ENCODE peak calls at places on chromosomes 7 and 10, in four cellular contexts. D is prostate gland, U is PC-9, L is Peyer's patch. X is an unnamed sample.

GRCh38 chr7:121081327-121081936 is 92.9 kb downstream of the CPED1 start:
- DNase-seq in D (no peak), L (no peak), U (peak; percentile 65), X (no peak)

GRCh38 chr10:51113007-51113406 is 38.7 kb downstream of the PRKG1 start:
- DNase-seq in L (no peak), D (no peak), U (no peak), X (no peak)

GRCh38 chr7:156731651-156732050 is 91.1 kb downstream of the RNF32 start:
- DNase-seq in L (no peak), D (no peak), U (no peak), X (no peak)

GRCh38 chr10:64350665-64351064 is 829.5 kb downstream of the REEP3 start:
- DNase-seq in L (no peak), U (no peak), D (no peak), X (no peak)

GRCh38 chr7:111138196-111138569 is 47.3 kb downstream of the LRRN3 start:
- DNase-seq in D (peak; percentile 12), L (peak; percentile 41), U (peak; percentile 43), X (peak; percentile 78)

GRCh38 chr10:13404791-13405190 is 56.7 kb upstream of the SEPHS1 start:
- DNase-seq in U (no peak), D (no peak), L (no peak), X (no peak)

GRCh38 chr10:33808475-33808874 is 474.0 kb upstream of the NRP1 start:
- DNase-seq in U (no peak), L (no peak), D (no peak), X (no peak)

GRCh38 chr7:149885191-149886017 is 11.6 kb downstream of the ATP6V0E2 start:
- DNase-seq in D (peak; percentile 3), U (no peak), L (no peak), X (peak; percentile 71)

GRCh38 chr7:139739863-139740597 is 37.8 kb downstream of the HIPK2 start:
- DNase-seq in L (no peak), D (peak; percentile 52), U (no peak), X (no peak)

GRCh38 chr7:6242561-6242960 is 29.9 kb downstream of the CYTH3 start:
- DNase-seq in D (no peak), L (no peak), U (no peak), X (no peak)

GRCh38 chr10:108801775-108802516 is 1121.4 kb downstream of the XPNPEP1 start:
- DNase-seq in D (no peak), U (no peak), L (no peak), X (no peak)

GRCh38 chr7:134062460-134062859 is 64.7 kb upstream of the LRGUK start:
- DNase-seq in D (no peak), L (no peak), U (no peak), X (no peak)

GRCh38 chr10:131902211-131902610 is 1.4 kb downstream of the PPP2R2D start:
- DNase-seq in L (no peak), U (no peak), D (no peak), X (peak; percentile 43)
- H3K4me3 ChIP-seq in L (no peak overlapping the region), U (peak overlapping the region; percentile 79), D (peak overlapping the region; percentile 77), X (peak overlapping the region; percentile 66)

GRCh38 chr7:118264836-118265235 is 40.3 kb downstream of the ANKRD7 start:
- DNase-seq in L (no peak), D (no peak), U (no peak), X (no peak)

DNA sequence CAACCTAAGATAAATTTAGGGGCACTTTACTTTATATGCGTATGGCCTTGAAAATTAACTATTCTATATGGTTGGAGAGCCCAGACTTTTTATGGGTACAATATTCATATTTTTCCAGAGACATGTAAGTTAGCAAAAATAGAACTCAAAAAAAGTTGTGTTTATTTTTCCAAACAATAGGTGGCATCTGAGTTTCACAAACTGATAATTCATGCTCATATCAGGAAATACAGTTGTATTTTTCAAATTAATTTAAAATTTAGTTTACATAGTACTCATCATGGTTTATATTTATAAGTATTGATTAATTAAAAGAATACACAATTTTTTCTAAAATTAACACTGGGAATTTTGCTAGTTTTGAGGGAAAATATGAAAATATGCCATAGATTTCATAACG is 34.6 kb downstream of the ANKRD7 start:
- DNase-seq in D (no peak), U (no peak), L (no peak), X (no peak)
- TF ChIP-seq CTCF in D (no peak), U (peak; percentile 25), L (no peak), X (no peak)

GRCh38 chr7:142733271-142733670 is 16.0 kb upstream of the PRSS1 start:
- DNase-seq in U (no peak), L (no peak), D (no peak), X (no peak)
- H3K27ac ChIP-seq in U (no peak overlapping the region), L (no peak overlapping the region), D (no peak overlapping the region), X (no peak overlapping the region)

DNA sequence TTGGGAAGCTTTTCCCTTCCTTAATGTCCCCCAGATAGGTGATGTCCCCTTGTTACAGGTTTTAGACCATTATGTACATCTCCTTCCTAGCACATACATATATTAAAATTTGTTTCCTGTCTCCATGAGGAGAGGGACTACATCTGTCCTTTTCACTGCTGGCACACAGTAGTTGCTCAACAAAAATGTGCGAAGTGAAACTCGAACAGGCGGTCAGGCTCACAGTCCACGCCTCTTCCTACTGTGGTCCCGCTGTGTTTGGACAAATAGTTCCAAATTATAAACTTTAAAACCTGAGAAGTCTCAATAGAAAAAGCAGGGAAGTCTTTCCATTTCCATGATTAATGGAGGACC is 1.2 kb upstream of the HHEX start:
- DNase-seq in U (no peak), D (no peak), L (no peak), X (no peak)
- H3K4me3 ChIP-seq in U (no peak overlapping the region), D (peak overlapping the region; percentile 50), L (peak overlapping the region; percentile 86), X (no peak overlapping the region)

GRCh38 chr10:14560794-14561765 is 213.6 kb downstream of the FAM107B start:
- DNase-seq in D (no peak), U (no peak), L (no peak), X (no peak)

GRCh38 chr10:14562615-14563214 is 212.0 kb downstream of the FAM107B start:
- DNase-seq in U (no peak), D (no peak), L (no peak), X (no peak)

GRCh38 chr10:14558025-14558424 is 216.7 kb downstream of the FAM107B start:
- DNase-seq in D (no peak), U (no peak), L (no peak), X (no peak)

GRCh38 chr10:14562197-14562596 is 212.5 kb downstream of the FAM107B start:
- DNase-seq in D (no peak), L (no peak), U (no peak), X (no peak)

DNA sequence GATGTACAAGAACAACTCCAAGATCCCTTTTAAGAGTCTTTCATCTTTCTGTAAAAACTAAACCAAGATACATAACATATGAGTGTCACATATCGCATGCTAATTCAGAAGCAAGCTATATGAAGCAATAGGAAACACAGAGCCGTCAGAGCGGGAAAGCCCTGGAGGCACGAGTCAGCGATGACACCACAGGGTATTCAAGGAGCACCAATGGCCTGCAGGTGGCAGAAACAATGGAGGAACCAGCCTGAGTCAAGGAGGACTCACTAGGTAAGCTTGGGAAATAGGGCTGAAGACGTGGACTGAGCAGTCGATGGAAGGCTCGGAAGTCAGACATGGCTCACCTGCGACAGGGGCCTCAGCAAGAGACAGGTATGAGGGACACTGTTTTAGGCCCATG is 214.4 kb downstream of the FAM107B start:
- DNase-seq in D (no peak), U (peak; percentile 91), L (no peak), X (no peak)
- TF ChIP-seq CTCF in D (no peak), U (peak; percentile 42), L (peak; percentile 51), X (no peak)

DNA sequence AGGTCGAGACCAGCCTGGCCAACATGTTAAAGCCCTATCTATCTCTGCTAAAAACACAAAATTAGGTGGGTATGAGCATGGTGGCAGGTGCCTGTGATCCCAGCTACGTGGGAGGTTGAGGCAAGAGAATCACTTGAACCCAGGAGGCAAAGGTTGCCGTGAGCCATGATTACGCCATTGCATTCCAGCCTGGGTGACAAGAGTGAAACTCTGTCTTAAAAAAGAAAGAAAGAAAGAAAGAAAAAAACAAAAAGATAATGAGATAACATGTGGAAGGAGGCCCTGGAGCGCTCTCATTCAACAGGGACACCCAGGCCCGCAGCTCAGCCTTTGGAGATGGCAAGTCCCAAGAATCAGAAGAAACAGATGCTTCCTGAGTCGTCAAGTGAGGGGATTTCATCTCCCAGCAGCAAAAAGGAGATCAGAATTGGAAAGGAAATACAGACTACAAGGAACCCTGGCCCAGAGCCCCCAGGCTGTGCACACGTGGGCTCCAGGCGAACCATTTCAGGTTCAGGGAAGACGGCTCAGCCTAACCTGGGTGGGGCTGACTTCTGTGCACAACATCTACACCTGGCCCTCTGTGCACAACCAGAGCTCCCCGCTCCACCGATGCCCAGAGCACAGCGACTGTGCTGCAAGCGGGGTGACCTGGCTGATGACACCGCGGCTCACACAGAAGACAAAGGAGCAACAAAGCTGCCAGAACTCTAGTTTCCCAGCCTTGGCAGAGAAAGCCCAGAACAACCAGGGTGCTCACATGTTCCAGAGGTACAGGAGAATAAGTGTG is 33.2 kb downstream of the GNA12 start:
- DNase-seq in D (no peak), L (no peak), U (no peak), X (no peak)
- H3K27ac ChIP-seq in D (no peak overlapping the region), L (peak overlapping the region; percentile 45), U (peak overlapping the region; percentile 54), X (no peak overlapping the region)

GRCh38 chr10:88981435-88981834 is 9.2 kb upstream of the FAS start:
- DNase-seq in U (no peak), D (no peak), L (no peak), X (no peak)

GRCh38 chr10:88984525-88984924 is 6.1 kb upstream of the FAS start:
- DNase-seq in L (no peak), D (no peak), U (no peak), X (no peak)

GRCh38 chr10:88983939-88984338 is 6.7 kb upstream of the FAS start:
- DNase-seq in U (no peak), D (no peak), L (no peak), X (no peak)

GRCh38 chr10:88982360-88982759 is 8.2 kb upstream of the FAS start:
- DNase-seq in U (no peak), D (no peak), L (no peak), X (no peak)

GRCh38 chr10:88983206-88983605 is 7.4 kb upstream of the FAS start:
- DNase-seq in L (no peak), U (no peak), D (no peak), X (no peak)
- H3K4me3 ChIP-seq in L (no peak overlapping the region), U (no peak overlapping the region), D (no peak overlapping the region), X (no peak overlapping the region)

DNA sequence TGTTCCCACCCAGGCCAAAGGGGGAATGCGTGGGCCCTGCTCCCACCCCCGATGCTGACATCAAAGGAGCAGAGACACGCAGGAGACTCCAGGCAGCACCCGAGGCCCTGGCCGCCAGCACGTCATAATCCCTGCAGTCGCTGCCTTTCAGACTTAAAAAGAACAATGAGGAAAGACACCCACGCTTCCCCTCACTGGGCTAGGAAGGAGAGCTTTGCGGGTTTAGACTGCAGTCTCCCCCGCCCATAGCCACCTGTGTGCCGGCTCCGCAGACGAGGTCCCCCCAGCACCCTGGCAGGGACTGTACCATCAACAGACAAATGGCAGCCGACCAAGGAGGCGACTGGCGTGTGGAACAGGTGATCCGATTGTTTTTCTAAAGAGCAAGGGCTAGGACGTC is 1.3 kb downstream of the GRB10 start:
- DNase-seq in U (no peak), L (no peak), D (peak; percentile 26), X (no peak)
- TF ChIP-seq CTCF in U (no peak), L (no peak), D (no peak), X (no peak)